ENCODE peak calls at places on chromosomes 16 and 17, in six cellular contexts. T, R, N, S, A and E are unnamed samples.

GRCh38 chr17:75087558-75088453 is at the start of gene SLC16A5:
- DNase-seq in T (peak; percentile 55), R (peak; percentile 99), N (peak; percentile 97), S (peak; percentile 93), A (peak; percentile 75), E (peak; percentile 65)

GRCh38 chr17:65644545-65644944 is 83.1 kb upstream of the AXIN2 start:
- DNase-seq in T (no peak), R (no peak), N (no peak), S (no peak), A (no peak), E (no peak)

GRCh38 chr17:10118788-10119130 is 79.6 kb downstream of the GAS7 start:
- DNase-seq in T (no peak), R (no peak), N (no peak), S (no peak), A (no peak), E (no peak)

GRCh38 chr17:68697850-68698313 is 96.7 kb upstream of the FAM20A start:
- DNase-seq in T (peak; percentile 68), R (no peak), N (no peak), S (peak; percentile 87), A (no peak), E (no peak)

GRCh38 chr17:42182927-42183734 is 2.1 kb downstream of the HCRT start:
- DNase-seq in T (peak; percentile 60), R (no peak), N (no peak), S (peak; percentile 52), A (no peak), E (no peak)

GRCh38 chr17:58677204-58677880 is 14.5 kb downstream of the TEX14 start:
- DNase-seq in T (peak; percentile 78), R (no peak), N (no peak), S (peak; percentile 15), A (no peak), E (no peak)

GRCh38 chr16:76970087-76970744 is 220.8 kb upstream of the MON1B start:
- DNase-seq in T (no peak), R (no peak), N (peak; percentile 96), S (no peak), A (no peak), E (no peak)

GRCh38 chr16:89031715-89032659 is 55.0 kb upstream of the CBFA2T3 start:
- DNase-seq in T (no peak), R (no peak), N (no peak), S (no peak), A (no peak), E (no peak)

GRCh38 chr16:75580-76501 is 2.2 kb upstream of the MPG start:
- DNase-seq in T (peak; percentile 86), R (peak; percentile 83), N (no peak), S (peak; percentile 94), A (no peak), E (no peak)

GRCh38 chr17:3008336-3009279 is 54.8 kb downstream of the OR1D5 start:
- DNase-seq in T (no peak), R (no peak), N (no peak), S (no peak), A (no peak), E (no peak)

GRCh38 chr16:86905302-86905701 is 327.0 kb downstream of the FOXL1 start:
- DNase-seq in T (no peak), R (no peak), N (no peak), S (no peak), A (no peak), E (no peak)

GRCh38 chr16:30903596-30903995 is 7.2 kb downstream of the CTF1 start:
- DNase-seq in T (no peak), R (no peak), N (no peak), S (no peak), A (no peak), E (no peak)

GRCh38 chr17:78828470-78829185 is 12.0 kb downstream of the USP36 start:
- DNase-seq in T (peak; percentile 78), R (peak; percentile 63), N (no peak), S (peak; percentile 60), A (no peak), E (no peak)

GRCh38 chr17:1715803-1716075 is 5.6 kb upstream of the TLCD2 start:
- DNase-seq in T (no peak), R (no peak), N (no peak), S (no peak), A (no peak), E (no peak)

GRCh38 chr17:75065562-75066151 is 18.6 kb downstream of the KCTD2 start:
- DNase-seq in T (no peak), R (no peak), N (no peak), S (peak; percentile 46), A (no peak), E (no peak)

GRCh38 chr17:81513669-81514484 is 1.3 kb upstream of the ACTG1 start:
- DNase-seq in T (peak; percentile 68), R (peak; percentile 83), N (peak; percentile 57), S (peak; percentile 85), A (no peak), E (peak; percentile 68)
- H3K4ac ChIP-seq in T (peak overlapping the region; percentile 99), R (peak overlapping the region; percentile 91), N (peak overlapping the region; percentile 100), S (peak overlapping the region; percentile 62), A (peak overlapping the region; percentile 8), E (peak overlapping the region; percentile 72)

GRCh38 chr16:1129106-1129960 is 23.6 kb upstream of the CACNA1H start:
- DNase-seq in T (no peak), R (no peak), N (no peak), S (no peak), A (no peak), E (no peak)
- H4K91ac ChIP-seq in T (no peak overlapping the region), R (no peak overlapping the region), N (no peak overlapping the region), S (no peak overlapping the region), A (no peak overlapping the region), E (peak overlapping the region; percentile 72)

DNA sequence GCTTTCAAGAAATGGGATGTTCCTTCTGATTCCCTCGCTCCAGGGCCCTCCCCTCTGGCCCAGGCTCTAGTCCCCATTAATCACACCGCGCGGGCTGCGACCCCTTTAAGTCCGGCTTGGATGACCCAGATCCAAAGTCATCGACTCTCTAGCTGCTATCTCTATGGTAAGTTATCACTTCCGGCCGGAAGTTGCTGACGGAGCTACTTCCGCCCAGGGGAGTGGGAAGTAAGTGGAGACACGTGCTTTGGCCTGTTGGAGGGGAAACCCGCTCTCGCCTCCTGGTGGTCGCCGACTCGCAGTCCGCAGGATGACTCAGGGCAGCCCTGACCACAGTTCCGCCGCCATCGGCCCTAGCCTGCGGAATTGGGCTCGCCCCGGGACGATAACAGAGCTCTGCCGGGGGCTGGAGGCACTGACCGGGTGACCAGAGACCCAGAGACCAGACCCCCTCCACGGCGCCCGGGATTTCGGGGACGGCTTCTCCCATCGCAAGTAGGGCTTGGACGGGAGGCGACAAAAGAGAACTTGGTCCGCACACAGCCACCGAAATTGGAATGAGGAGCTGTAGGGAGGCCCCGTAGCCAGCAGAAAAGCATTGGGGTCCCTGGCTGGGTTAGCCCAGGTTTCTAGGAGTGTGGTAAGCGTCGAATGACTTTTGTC is 52.2 kb upstream of the SEC14L1 start:
- DNase-seq in T (peak; percentile 98), R (peak; percentile 98), N (peak; percentile 85), S (peak; percentile 98), A (peak; percentile 93), E (peak; percentile 88)
- H3K4ac ChIP-seq in T (peak overlapping the region; percentile 92), R (peak overlapping the region; percentile 43), N (peak overlapping the region; percentile 57), S (peak overlapping the region; percentile 94), A (no peak overlapping the region), E (no peak overlapping the region)

GRCh38 chr16:28035866-28036393 is 27.6 kb downstream of the GSG1L start:
- DNase-seq in T (no peak), R (no peak), N (no peak), S (no peak), A (no peak), E (no peak)
- H4K91ac ChIP-seq in T (no peak overlapping the region), R (no peak overlapping the region), N (no peak overlapping the region), S (no peak overlapping the region), A (no peak overlapping the region), E (no peak overlapping the region)

DNA sequence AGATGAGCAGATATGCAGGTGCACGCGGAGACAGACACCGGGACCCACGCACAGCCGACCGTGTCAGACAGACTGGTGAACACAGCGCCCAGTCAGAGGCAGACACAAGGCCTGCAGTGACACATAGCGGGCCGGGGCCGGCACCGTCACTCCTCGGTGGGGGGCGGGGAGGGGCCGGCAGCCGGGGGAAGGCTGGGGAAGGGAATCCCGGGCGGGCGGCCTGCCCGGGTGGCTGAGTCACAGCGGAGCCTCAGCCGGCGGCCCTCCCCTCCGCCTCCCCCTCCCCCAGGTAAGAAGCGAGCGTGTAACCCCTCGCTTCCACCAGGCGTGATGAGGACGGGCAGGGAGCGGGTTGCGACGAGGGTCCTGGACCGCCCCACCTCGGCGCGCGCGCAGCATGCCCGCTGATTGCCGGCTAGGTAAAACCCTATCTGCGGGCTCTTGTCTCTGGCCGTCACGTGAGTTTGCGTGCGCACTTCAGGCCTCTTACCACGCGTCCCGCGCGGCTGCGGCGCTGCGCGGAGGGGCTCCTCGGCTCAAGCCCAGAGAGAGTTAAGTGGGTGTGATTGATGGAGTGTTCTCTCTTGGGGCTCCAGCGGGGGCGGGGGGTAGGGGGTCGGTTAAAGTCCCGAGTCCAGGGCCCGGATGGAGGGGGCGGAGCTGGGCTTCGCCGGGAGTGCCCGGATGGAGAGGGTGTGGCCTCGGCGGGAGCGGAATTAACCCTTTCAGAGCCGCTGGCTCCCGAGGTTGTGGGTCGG is 7.8 kb downstream of the KDM6B start:
- DNase-seq in T (peak; percentile 91), R (peak; percentile 96), N (peak; percentile 95), S (peak; percentile 96), A (no peak), E (peak; percentile 94)
- H3K4ac ChIP-seq in T (peak overlapping the region; percentile 97), R (no peak overlapping the region), N (peak overlapping the region; percentile 83), S (peak overlapping the region; percentile 97), A (no peak overlapping the region), E (no peak overlapping the region)

DNA sequence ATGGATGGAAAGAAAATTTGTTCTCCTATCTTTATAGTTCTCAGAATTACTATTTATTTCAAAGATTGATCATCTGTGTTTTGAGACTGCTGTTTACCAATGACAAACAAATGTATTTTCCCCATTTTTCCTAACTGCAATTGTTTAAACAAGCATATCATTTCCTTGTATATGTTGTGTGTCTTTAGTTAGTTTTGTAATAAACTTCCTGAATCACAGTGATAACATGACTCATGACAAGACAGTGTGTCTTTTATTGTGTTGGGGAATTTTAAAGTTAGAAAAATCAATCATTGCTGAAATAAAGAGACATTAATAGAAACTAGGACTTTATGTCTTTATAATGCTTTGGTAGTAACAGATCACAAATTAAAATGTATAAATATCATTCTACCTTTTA is 348.5 kb downstream of the KCNJ2 start:
- DNase-seq in T (peak; percentile 0), R (no peak), N (no peak), S (no peak), A (no peak), E (no peak)
- H4K91ac ChIP-seq in T (no peak overlapping the region), R (no peak overlapping the region), N (no peak overlapping the region), S (no peak overlapping the region), A (no peak overlapping the region), E (no peak overlapping the region)